ENCODE peak calls at places on chromosome 14, in five cellular contexts. P is AML-193, A is naive B cell, L is T-helper 17 cell, Z is mesenchymal stem cell. I is an unnamed sample.
A peak's percentile ranks its signal among the peaks of the same experiment; 100 is the strongest.

GRCh38 chr14:23113346-23114119 is 5.5 kb downstream of the CEBPE start:
- DNase-seq in P (peak; percentile 88), L (no peak), Z (peak; percentile 35), A (no peak), I (no peak)

GRCh38 chr14:66507181-66507721 is 696 bp upstream of the GPHN start:
- DNase-seq in Z (no peak), A (no peak), P (no peak), L (no peak), I (no peak)

GRCh38 chr14:39266589-39266870 is 32.8 kb downstream of the MIA2 start:
- DNase-seq in Z (no peak), A (no peak), L (no peak), P (peak; percentile 22), I (peak; percentile 74)

GRCh38 chr14:90272523-90272922 is 16.2 kb downstream of the PSMC1 start:
- DNase-seq in P (no peak), L (no peak), A (no peak), Z (no peak), I (no peak)

GRCh38 chr14:22981090-22982012 is 1.0 kb downstream of the AJUBA start:
- DNase-seq in A (peak; percentile 15), P (no peak), Z (peak; percentile 52), L (no peak), I (no peak)

GRCh38 chr14:95998656-95999055 is 40.5 kb upstream of the C14orf132 start:
- DNase-seq in Z (peak; percentile 45), P (no peak), A (no peak), L (no peak), I (peak; percentile 10)

GRCh38 chr14:68384335-68384734 is 408.5 kb downstream of the ZFP36L1 start:
- DNase-seq in L (no peak), P (peak; percentile 79), A (no peak), Z (peak; percentile 54), I (no peak)

GRCh38 chr14:54475911-54476310 is 12.9 kb downstream of the GMFB start:
- DNase-seq in L (no peak), P (no peak), Z (no peak), A (no peak), I (no peak)

GRCh38 chr14:61542848-61543790 is 152.2 kb upstream of the HIF1A start:
- DNase-seq in P (no peak), A (no peak), L (no peak), Z (no peak), I (no peak)

GRCh38 chr14:74444866-74445265 is 18.9 kb upstream of the SYNDIG1L start:
- DNase-seq in A (no peak), P (no peak), Z (no peak), L (no peak), I (no peak)

GRCh38 chr14:105861985-105862465 is 335.6 kb downstream of the TMEM121 start:
- DNase-seq in L (no peak), P (no peak), Z (no peak), A (peak; percentile 93), I (peak; percentile 98)

GRCh38 chr14:64363265-64363840 is 24.8 kb upstream of the MTHFD1 start:
- DNase-seq in A (no peak), Z (peak; percentile 18), P (no peak), L (no peak), I (no peak)

GRCh38 chr14:54758041-54758440 is 144.6 kb downstream of the GCH1 start:
- DNase-seq in P (no peak), A (no peak), Z (no peak), L (no peak), I (no peak)

GRCh38 chr14:36227802-36228201 is 51.3 kb upstream of the PTCSC3 start:
- DNase-seq in L (no peak), A (no peak), P (no peak), Z (peak; percentile 20), I (no peak)

GRCh38 chr14:72434856-72435255 is 459.0 kb downstream of the DPF3 start:
- DNase-seq in A (no peak), Z (no peak), L (no peak), P (no peak), I (no peak)

GRCh38 chr14:99514552-99515300 is 33.5 kb downstream of the CCNK start:
- DNase-seq in Z (no peak), A (no peak), P (no peak), L (no peak), I (no peak)

GRCh38 chr14:24316597-24316950 is 5.3 kb downstream of the LTB4R start:
- DNase-seq in A (no peak), P (no peak), L (no peak), Z (no peak), I (no peak)

I was measured in OCI-LY7.